ENCODE peak calls at places on chromosomes 4 and X, in four cellular contexts. X is GM12878, F is HepG2, P is H1. V is an unnamed sample.
A peak's percentile ranks its signal among the peaks of the same experiment; 100 is the strongest.

GRCh38 chrX:40108084-40108958 is 10.6 kb upstream of the BCOR start:
- DNase-seq in X (no peak), F (peak; percentile 74), P (no peak), V (no peak)

GRCh38 chrX:57977992-57978391 is 67.7 kb upstream of the ZXDA start:
- DNase-seq in X (no peak), F (peak; percentile 0), P (no peak), V (no peak)

GRCh38 chr4:142567199-142567598 is 278.9 kb downstream of the INPP4B start:
- DNase-seq in X (no peak), F (no peak), P (peak; percentile 25), V (no peak)

GRCh38 chrX:9464435-9465371 is at the start of gene TBL1X:
- DNase-seq in X (no peak), F (peak; percentile 37), P (no peak), V (no peak)

GRCh38 chrX:47311857-47312774 is 58.3 kb upstream of the ZNF157 start:
- DNase-seq in X (no peak), F (peak; percentile 45), P (no peak), V (no peak)

GRCh38 chr4:103105558-103106356 is 6.1 kb upstream of the BDH2 start:
- DNase-seq in X (no peak), F (no peak), P (no peak), V (no peak)

GRCh38 chrX:115642895-115643530 is 82.0 kb downstream of the PLS3 start:
- DNase-seq in X (peak; percentile 23), F (peak; percentile 6), P (no peak), V (peak; percentile 44)

GRCh38 chrX:20971250-20971649 is 403.0 kb upstream of the CNKSR2 start:
- DNase-seq in X (no peak), F (no peak), P (no peak), V (no peak)

GRCh38 chrX:132153166-132153565 is 25.3 kb upstream of the FRMD7 start:
- DNase-seq in X (no peak), F (no peak), P (no peak), V (no peak)

GRCh38 chr4:25817059-25817681 is 45.6 kb downstream of the SEL1L3 start:
- DNase-seq in X (no peak), F (no peak), P (no peak), V (no peak)

GRCh38 chr4:138199568-138200235 is 42.4 kb downstream of the SLC7A11 start:
- DNase-seq in X (no peak), F (peak; percentile 98), P (no peak), V (no peak)

GRCh38 chr4:21184788-21185187 is 484.5 kb downstream of the PACRGL start:
- DNase-seq in X (no peak), F (no peak), P (no peak), V (no peak)

GRCh38 chrX:74133156-74133796 is 170.7 kb upstream of the ZCCHC13 start:
- DNase-seq in X (peak; percentile 19), F (peak; percentile 46), P (no peak), V (peak; percentile 47)

GRCh38 chrX:44130189-44130588 is 157.0 kb upstream of the NDP start:
- DNase-seq in X (no peak), F (no peak), P (no peak), V (no peak)

GRCh38 chrX:50905334-50905733 is 5.2 kb upstream of the BMP15 start:
- DNase-seq in X (no peak), F (peak; percentile 4), P (no peak), V (no peak)

GRCh38 chr4:132593717-132594400 is 555.2 kb upstream of the PCDH10 start:
- DNase-seq in X (no peak), F (no peak), P (no peak), V (no peak)

GRCh38 chrX:9396930-9397329 is 67.9 kb upstream of the TBL1X start:
- DNase-seq in X (no peak), F (peak; percentile 79), P (no peak), V (no peak)

GRCh38 chr4:94758141-94758699 is 465 bp downstream of the BMPR1B start:
- DNase-seq in X (no peak), F (no peak), P (no peak), V (no peak)
- TF ChIP-seq ZNF274 in X (no peak), F (no peak), P (no peak), V (no peak)

DNA sequence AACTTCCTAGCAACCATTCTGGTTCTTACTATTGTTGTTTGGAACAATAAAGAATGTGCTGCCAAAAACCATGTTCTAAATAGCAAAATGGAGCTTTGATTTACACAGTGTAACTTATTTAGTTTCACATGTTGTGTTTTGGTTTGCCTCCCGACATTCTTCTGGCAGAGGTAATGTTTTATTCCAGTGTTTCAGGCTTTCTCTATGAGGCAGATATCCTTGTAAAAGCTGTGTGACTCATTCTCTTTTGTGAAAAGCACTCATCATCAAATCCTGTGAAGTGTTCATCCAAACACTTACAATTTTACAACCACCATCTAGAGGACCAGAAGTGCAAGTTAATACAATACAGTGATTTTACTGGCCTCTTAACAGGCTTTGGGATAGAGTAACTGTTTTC is 219.0 kb upstream of the GIMD1 start:
- DNase-seq in X (no peak), F (no peak), P (no peak), V (no peak)
- TF ChIP-seq SUZ12 in X (no peak), F (no peak), P (no peak), V (no peak)

DNA sequence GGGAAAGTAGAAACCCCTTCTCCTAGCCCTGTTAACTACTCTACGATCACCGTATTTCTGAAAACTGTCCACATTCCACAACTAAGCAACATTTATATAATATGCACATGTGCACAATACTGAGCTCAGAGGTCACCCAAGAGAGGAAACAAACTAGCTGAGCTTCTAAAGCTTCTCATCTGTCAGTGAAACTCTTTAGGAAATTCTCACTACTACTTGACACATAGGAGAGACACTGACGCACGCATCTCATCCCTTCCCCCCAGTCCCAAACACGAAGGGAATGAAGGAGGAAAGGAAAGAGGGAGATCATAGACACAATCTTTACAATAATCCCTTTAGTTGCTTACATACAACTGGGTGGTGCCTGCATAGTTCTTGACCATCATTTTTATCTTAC is 56.3 kb downstream of the METTL14 start:
- DNase-seq in X (no peak), F (no peak), P (no peak), V (no peak)
- H3K36me3 ChIP-seq in X (peaks cover 3% of the 10 kb centered on the region), F (peaks cover 21% of the 10 kb centered on the region), P (peaks cover 35% of the 10 kb centered on the region), V (peaks cover 67% of the 10 kb centered on the region)

GRCh38 chr4:100366213-100366612 is 151.6 kb downstream of the EMCN start:
- DNase-seq in X (peak; percentile 5), F (no peak), P (no peak), V (peak; percentile 35)
- TF ChIP-seq ZNF274 in X (no peak), F (no peak), P (no peak), V (no peak)

GRCh38 chrX:119273807-119274192 is 37.7 kb downstream of the PGRMC1 start:
- DNase-seq in X (no peak), F (no peak), P (no peak), V (no peak)

DNA sequence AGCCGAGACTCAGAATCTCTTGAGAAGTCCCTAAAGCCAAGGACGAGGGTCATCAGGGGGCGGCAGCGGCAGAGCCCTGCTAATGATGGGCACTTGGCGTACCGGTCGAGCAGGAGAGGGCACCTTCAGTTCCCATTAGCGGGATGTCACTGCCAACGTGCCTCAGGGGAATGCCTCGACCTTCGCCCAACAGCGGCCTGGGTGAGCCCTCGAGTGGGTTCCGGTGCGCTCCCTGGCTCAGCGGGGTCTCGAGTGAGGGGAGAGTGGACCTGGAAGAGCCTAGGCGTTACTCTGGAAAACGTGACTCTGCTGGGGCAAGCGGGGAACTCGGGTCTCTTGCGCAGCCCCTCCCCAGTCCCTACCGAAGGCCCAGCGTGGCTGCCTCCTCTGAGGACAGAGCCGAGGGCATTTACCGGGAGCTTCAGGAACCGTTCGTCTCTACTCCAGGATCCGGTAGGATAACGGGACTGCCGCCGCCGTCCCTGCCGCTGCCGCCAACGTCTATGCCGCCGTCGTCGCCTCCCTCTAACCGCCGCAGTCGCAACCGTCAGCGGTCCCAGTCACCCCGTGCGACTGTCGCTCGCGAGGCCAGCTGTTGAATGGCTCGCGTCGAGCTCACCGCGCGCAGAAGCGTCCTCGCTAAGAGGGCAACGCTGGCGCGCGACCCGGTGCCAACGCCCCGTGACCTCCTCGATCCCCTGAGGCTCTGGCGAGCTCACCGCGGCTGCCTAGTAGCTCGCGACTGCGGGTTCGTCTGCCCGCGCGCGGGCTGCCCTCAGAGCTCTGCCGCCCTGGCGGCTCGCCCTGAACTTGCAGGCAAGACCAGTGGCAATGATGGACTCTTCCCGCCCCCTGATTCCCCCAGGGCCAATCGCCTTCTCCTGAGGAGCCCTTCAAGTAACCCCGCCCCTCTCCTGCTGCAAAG is 37.1 kb downstream of the PGRMC1 start:
- DNase-seq in X (no peak), F (no peak), P (peak; percentile 63), V (no peak)
- TF ChIP-seq SUZ12 in X (no peak), F (no peak), P (peak; percentile 62), V (no peak)

GRCh38 chr4:146443525-146443924 is 78.2 kb downstream of the SLC10A7 start:
- DNase-seq in X (no peak), F (no peak), P (no peak), V (no peak)
- H3K36me3 ChIP-seq in X (no peaks in the 10 kb centered on the region), F (no peaks in the 10 kb centered on the region), P (no peaks in the 10 kb centered on the region), V (no peaks in the 10 kb centered on the region)